ENCODE peak calls at places on chromosomes 13 and 19, in four cellular contexts. E is iris pigment epithelial cell; F is CD4-positive, alpha-beta memory T cell; S is astrocyte. B is an unnamed sample.

GRCh38 chr13:95535243-95535642 is 17.3 kb upstream of the CLDN10 start:
- DNase-seq in E (peak), F (no peak), S (peak), B (peak)

GRCh38 chr19:47447470-47448359 is 24.0 kb downstream of the SLC8A2 start:
- DNase-seq in S (no peak), F (peak), E (peak), B (peak)

GRCh38 chr13:28161370-28161769 is 23.0 kb downstream of the PAN3 start:
- DNase-seq in F (no peak), S (peak), E (peak), B (peak)

GRCh38 chr19:7763696-7764095 is 653 bp downstream of the CLEC4M start:
- DNase-seq in E (no peak), F (no peak), S (no peak), B (no peak)

GRCh38 chr19:4347521-4347920 is 4.2 kb downstream of the MPND start:
- DNase-seq in E (peak), S (no peak), F (no peak), B (no peak)

GRCh38 chr13:33968520-33969507 is 150.9 kb downstream of the RFC3 start:
- DNase-seq in F (no peak), S (no peak), E (no peak), B (no peak)

GRCh38 chr19:21482863-21483276 is 22.5 kb upstream of the ZNF429 start:
- DNase-seq in E (peak), S (peak), F (peak), B (peak)

GRCh38 chr13:24784319-24784718 is 20.4 kb downstream of the RNF17 start:
- DNase-seq in F (no peak), S (no peak), E (peak), B (peak)